ENCODE peak calls at places on chromosome X, in eight cellular contexts. C is HCT116, H is cardiac muscle cell, K is progenitor cell of endocrine pancreas, G is GM12878, J is AG09309, D is endothelial cell, T is RWPE1. W is an unnamed sample.

GRCh38 chrX:18984381-18985185 is 669 bp upstream of the PHKA2 start:
- DNase-seq in C (peak), H (peak), K (peak), G (peak), J (no peak), D (peak), T (peak), W (no peak)

GRCh38 chrX:94751611-94752010 is 1077.6 kb downstream of the FAM133A start:
- DNase-seq in C (no peak), H (no peak), K (no peak), G (no peak), J (no peak), D (no peak), T (no peak), W (no peak)

GRCh38 chrX:51496501-51497291 is at the start of gene NUDT11:
- DNase-seq in C (no peak), H (peak), K (peak), G (no peak), J (no peak), D (peak), T (peak), W (no peak)

GRCh38 chrX:130114141-130114561 is 3.9 kb upstream of the ELF4 start:
- DNase-seq in C (no peak), H (no peak), K (no peak), G (no peak), J (no peak), D (no peak), T (peak), W (no peak)

GRCh38 chrX:23694606-23695005 is 27.3 kb downstream of the PRDX4 start:
- DNase-seq in C (peak), H (peak), K (peak), G (peak), J (no peak), D (peak), T (peak), W (peak)

GRCh38 chrX:80266979-80267378 is 153.3 kb upstream of the TENT5D start:
- DNase-seq in C (no peak), H (peak), K (no peak), G (no peak), J (no peak), D (no peak), T (no peak), W (no peak)

GRCh38 chrX:150715180-150715579 is 22.0 kb downstream of the MTMR1 start:
- DNase-seq in C (no peak), H (no peak), K (no peak), G (no peak), J (no peak), D (no peak), T (no peak), W (no peak)

GRCh38 chrX:12115377-12115776 is 22.9 kb upstream of the FRMPD4 start:
- DNase-seq in C (no peak), H (no peak), K (no peak), G (no peak), J (no peak), D (peak), T (no peak), W (no peak)

GRCh38 chrX:10106801-10107200 is 50.0 kb upstream of the CLCN4 start:
- DNase-seq in C (no peak), H (no peak), K (no peak), G (no peak), J (no peak), D (no peak), T (no peak), W (no peak)

GRCh38 chrX:11412715-11413623 is 119.8 kb downstream of the AMELX start:
- DNase-seq in C (no peak), H (peak), K (no peak), G (no peak), J (no peak), D (no peak), T (no peak), W (no peak)

GRCh38 chrX:119539872-119540271 is 25.3 kb downstream of the STEEP1 start:
- DNase-seq in C (no peak), H (no peak), K (no peak), G (no peak), J (no peak), D (peak), T (no peak), W (no peak)

GRCh38 chrX:73851014-73852009 is 288.3 kb downstream of the CHIC1 start:
- DNase-seq in C (no peak), H (no peak), K (no peak), G (peak), J (peak), D (no peak), T (no peak), W (peak)

GRCh38 chrX:37796302-37796701 is 16.4 kb downstream of the CYBB start:
- DNase-seq in C (no peak), H (no peak), K (no peak), G (no peak), J (no peak), D (no peak), T (no peak), W (no peak)

GRCh38 chrX:139026406-139027200 is 315.1 kb upstream of the FGF13 start:
- DNase-seq in C (no peak), H (no peak), K (no peak), G (no peak), J (no peak), D (no peak), T (no peak), W (no peak)

GRCh38 chrX:119880076-119880475 is 8.4 kb downstream of the NDUFA1 start:
- DNase-seq in C (no peak), H (no peak), K (no peak), G (no peak), J (no peak), D (no peak), T (no peak), W (no peak)

GRCh38 chrX:68920541-68920940 is 91.7 kb downstream of the EFNB1 start:
- DNase-seq in C (no peak), H (peak), K (no peak), G (no peak), J (no peak), D (no peak), T (no peak), W (no peak)

GRCh38 chrX:37320541-37321203 is 28.5 kb upstream of the PRRG1 start:
- DNase-seq in C (no peak), H (no peak), K (no peak), G (no peak), J (no peak), D (no peak), T (no peak), W (no peak)

GRCh38 chrX:68808686-68809357 is 20.0 kb upstream of the EFNB1 start:
- DNase-seq in C (peak), H (peak), K (no peak), G (no peak), J (no peak), D (no peak), T (no peak), W (no peak)

GRCh38 chrX:134711135-134711941 is 53.1 kb upstream of the PLAC1 start:
- DNase-seq in C (no peak), H (no peak), K (no peak), G (no peak), J (no peak), D (no peak), T (no peak), W (no peak)

GRCh38 chrX:1306909-1307625 is 29.5 kb upstream of the IL3RA start:
- DNase-seq in C (no peak), H (peak), K (no peak), G (no peak), J (no peak), D (no peak), T (no peak), W (no peak)

GRCh38 chrX:25005382-25006185 is 10.2 kb downstream of the ARX start:
- DNase-seq in C (no peak), H (no peak), K (no peak), G (no peak), J (no peak), D (no peak), T (no peak), W (no peak)

GRCh38 chrX:118181030-118181429 is 64.4 kb upstream of the KLHL13 start:
- DNase-seq in C (no peak), H (peak), K (no peak), G (no peak), J (no peak), D (no peak), T (peak), W (peak)

GRCh38 chrX:44431206-44431605 is 87.7 kb upstream of the EFHC2 start:
- DNase-seq in C (peak), H (peak), K (no peak), G (no peak), J (no peak), D (no peak), T (peak), W (peak)

GRCh38 chrX:2548731-2549423 is 48.1 kb upstream of the DHRSX start:
- DNase-seq in C (no peak), H (no peak), K (no peak), G (no peak), J (no peak), D (no peak), T (no peak), W (no peak)

GRCh38 chrX:111728096-111728495 is 47.1 kb downstream of the ALG13 start:
- DNase-seq in C (no peak), H (no peak), K (no peak), G (no peak), J (peak), D (no peak), T (no peak), W (peak)

DNA sequence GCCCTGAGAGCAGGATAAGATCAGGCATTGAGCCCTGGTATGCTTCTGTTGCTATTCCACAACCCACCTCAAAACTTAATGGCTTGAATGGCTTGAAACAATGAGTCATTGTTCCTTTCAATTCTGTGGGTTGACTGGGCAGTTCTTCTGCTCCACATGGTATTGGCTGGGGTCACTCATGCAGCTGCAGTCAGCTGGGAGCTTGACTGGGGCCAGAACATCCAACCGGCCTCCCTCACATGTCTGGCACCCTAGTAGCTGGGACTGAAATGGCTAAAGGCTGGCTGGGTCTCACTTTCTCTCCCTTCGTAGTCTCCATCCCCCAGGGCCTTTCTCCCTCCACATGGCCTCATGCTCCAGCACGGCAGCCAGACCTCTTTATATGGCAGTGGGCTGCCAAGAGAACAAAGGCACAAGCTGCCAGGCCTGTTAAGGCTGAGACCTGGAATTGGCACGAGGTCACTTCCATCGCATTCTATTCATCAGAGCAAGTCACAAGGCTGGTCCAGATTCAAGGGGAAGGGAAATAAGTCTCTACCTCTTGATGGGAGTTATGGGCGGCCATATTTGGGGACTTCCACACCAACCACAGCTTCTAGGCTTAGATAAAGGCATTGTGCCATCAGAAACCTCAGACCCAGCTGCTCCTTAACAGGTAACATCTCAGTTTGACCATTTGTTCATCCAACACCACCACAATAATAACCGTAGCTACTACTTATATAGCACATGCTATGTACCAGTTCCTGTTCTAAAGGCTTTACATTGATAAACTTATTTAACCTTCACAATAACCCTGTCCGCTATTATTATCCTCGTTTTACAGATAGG is 159.7 kb upstream of the ATP6AP2 start:
- DNase-seq in C (no peak), H (peak), K (no peak), G (peak), J (no peak), D (no peak), T (no peak), W (peak)
- TF ChIP-seq CTCF in C (no peak), H (no peak), K (no peak), G (no peak), J (no peak), D (no peak), T (no peak), W (no peak)

GRCh38 chrX:53714580-53715335 is 28.2 kb upstream of the HUWE1 start:
- DNase-seq in C (peak), H (peak), K (no peak), G (peak), J (no peak), D (no peak), T (peak), W (no peak)
- TF ChIP-seq CTCF in C (no peak), H (no peak), K (no peak), G (peak), J (no peak), D (no peak), T (no peak), W (no peak)

GRCh38 chrX:83934220-83934619 is 73.3 kb downstream of the CYLC1 start:
- DNase-seq in C (no peak), H (no peak), K (no peak), G (no peak), J (no peak), D (no peak), T (no peak), W (no peak)
- TF ChIP-seq CTCF in C (no peak), H (no peak), K (peak), G (no peak), J (no peak), D (no peak), T (no peak), W (no peak)

GRCh38 chrX:22004866-22005265 is 27.3 kb upstream of the PHEX start:
- DNase-seq in C (no peak), H (no peak), K (no peak), G (no peak), J (no peak), D (no peak), T (no peak), W (no peak)
- TF ChIP-seq CTCF in C (no peak), H (no peak), K (no peak), G (no peak), J (no peak), D (no peak), T (no peak), W (no peak)

W was measured in kidney epithelial cell.